ENCODE peak calls at places on chromosomes 3 and 15, in four cellular contexts. L is breast epithelium, K is HCT116, E is Panc1. U is an unnamed sample.
A peak's percentile ranks its signal among the peaks of the same experiment; 100 is the strongest.

GRCh38 chr3:31580645-31581044 is 47.9 kb downstream of the STT3B start:
- DNase-seq in K (no peak), E (no peak), L (no peak), U (no peak)

GRCh38 chr15:86644319-86644718 is 564.6 kb downstream of the AGBL1 start:
- DNase-seq in L (no peak), E (no peak), K (no peak), U (no peak)

GRCh38 chr3:39226106-39226741 is 33.8 kb upstream of the XIRP1 start:
- DNase-seq in L (no peak), K (no peak), E (no peak), U (no peak)

GRCh38 chr15:83365370-83365938 is 81.0 kb upstream of the BNC1 start:
- DNase-seq in E (no peak), K (peak; percentile 16), L (no peak), U (peak; percentile 9)

GRCh38 chr15:93059442-93059841 is 29.6 kb downstream of the RGMA start:
- DNase-seq in K (no peak), L (no peak), E (no peak), U (no peak)

GRCh38 chr15:27683126-27683525 is 416.0 kb downstream of the OCA2 start:
- DNase-seq in E (no peak), K (no peak), L (no peak), U (no peak)

GRCh38 chr3:182912476-182912875 is 67.9 kb downstream of the DCUN1D1 start:
- DNase-seq in L (no peak), K (no peak), E (no peak), U (no peak)

GRCh38 chr3:59710556-59710953 is 660.7 kb upstream of the CFAP20DC start:
- DNase-seq in L (no peak), E (no peak), K (no peak), U (no peak)

GRCh38 chr3:81352867-81353266 is 408.6 kb downstream of the GBE1 start:
- DNase-seq in L (no peak), K (peak; percentile 13), E (no peak), U (no peak)

GRCh38 chr3:159266779-159267178 is 464.9 kb downstream of the MFSD1 start:
- DNase-seq in L (no peak), K (peak; percentile 26), E (no peak), U (no peak)

GRCh38 chr3:197590313-197590962 is 34.7 kb upstream of the BDH1 start:
- DNase-seq in L (no peak), E (no peak), K (no peak), U (peak; percentile 86)

GRCh38 chr3:15860014-15860934 is 62.5 kb upstream of the ANKRD28 start:
- DNase-seq in L (peak; percentile 59), E (no peak), K (peak; percentile 49), U (peak; percentile 46)

GRCh38 chr15:37001436-37001835 is 98.9 kb downstream of the MEIS2 start:
- DNase-seq in L (no peak), E (no peak), K (no peak), U (no peak)

GRCh38 chr3:70149714-70150113 is 150.2 kb downstream of the SAMMSON start:
- DNase-seq in L (no peak), K (no peak), E (no peak), U (no peak)

GRCh38 chr15:70488002-70488605 is 275.3 kb downstream of the UACA start:
- DNase-seq in L (peak; percentile 77), E (no peak), K (no peak), U (peak; percentile 78)

GRCh38 chr3:127492426-127492825 is 98.1 kb downstream of the TPRA1 start:
- DNase-seq in K (no peak), E (no peak), L (no peak), U (no peak)

GRCh38 chr3:29420106-29420505 is 139.2 kb downstream of the RBMS3 start:
- DNase-seq in E (no peak), K (no peak), L (no peak), U (no peak)

GRCh38 chr15:69489101-69489571 is 36.5 kb downstream of the RPLP1 start:
- DNase-seq in K (no peak), E (no peak), L (no peak), U (no peak)

GRCh38 chr3:106343841-106344240 is 475.0 kb upstream of the CBLB start:
- DNase-seq in K (no peak), L (no peak), E (no peak), U (no peak)

GRCh38 chr15:77819841-77820728 is 187.4 kb upstream of the LINGO1 start:
- DNase-seq in E (no peak), L (no peak), K (peak; percentile 38), U (peak; percentile 27)

GRCh38 chr3:52023860-52024764 is 28.4 kb upstream of the RPL29 start:
- DNase-seq in L (no peak), E (no peak), K (no peak), U (no peak)

GRCh38 chr3:129121016-129121791 is 400 bp downstream of the RAB43 start:
- DNase-seq in L (no peak), E (no peak), K (no peak), U (peak; percentile 19)
- TF ChIP-seq POLR2AphosphoS5 in L (no peak), E (no peak), K (peak; percentile 66), U (peak; percentile 73)

DNA sequence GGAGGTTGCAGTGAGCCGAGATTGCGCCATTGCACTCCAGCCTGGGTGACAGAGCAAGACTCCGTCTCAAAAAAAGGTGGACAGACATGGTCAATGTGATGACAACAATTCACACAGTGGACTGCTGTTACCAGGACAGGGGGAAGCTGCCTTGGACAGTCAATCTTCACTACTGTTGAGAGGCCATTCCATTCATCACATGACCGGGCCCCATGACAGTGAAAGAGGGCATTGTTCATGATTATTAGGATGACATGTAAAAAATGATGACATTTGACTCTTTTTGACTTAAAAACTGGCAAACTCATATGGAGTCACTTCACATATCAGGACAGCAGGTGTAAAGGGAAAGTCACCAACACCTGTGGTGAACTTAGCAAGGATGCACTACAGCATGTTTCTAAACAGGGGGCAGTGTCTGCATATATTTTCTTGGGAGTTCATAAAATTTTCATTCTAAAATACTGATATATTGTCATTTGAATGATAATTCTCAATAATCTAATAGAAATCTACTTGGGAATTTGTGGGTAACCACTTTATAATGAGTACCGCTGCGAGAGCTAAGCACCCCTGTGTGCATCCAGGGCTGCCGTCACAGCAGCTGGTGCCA is 34.2 kb upstream of the LDHAL6B start:
- DNase-seq in E (no peak), K (no peak), L (no peak), U (no peak)
- TF ChIP-seq CTCF in E (no peak), K (peak; percentile 42), L (no peak), U (no peak)

GRCh38 chr3:153078826-153079225 is 83.2 kb upstream of the RAP2B start:
- DNase-seq in L (no peak), E (no peak), K (no peak), U (no peak)
- TF ChIP-seq POLR2AphosphoS5 in L (no peak), E (no peak), K (no peak), U (no peak)

GRCh38 chr3:54515439-54516213 is 393.3 kb downstream of the CACNA2D3 start:
- DNase-seq in L (no peak), E (no peak), K (no peak), U (no peak)
- TF ChIP-seq CTCF in L (no peak), E (no peak), K (no peak), U (no peak)

GRCh38 chr15:94701281-94701985 is 470.1 kb downstream of the MCTP2 start:
- DNase-seq in K (no peak), E (no peak), L (no peak), U (no peak)
- TF ChIP-seq POLR2AphosphoS5 in K (no peak), E (no peak), L (no peak), U (no peak)

GRCh38 chr3:37214076-37214475 is 39.7 kb upstream of the LRRFIP2 start:
- DNase-seq in E (no peak), L (no peak), K (no peak), U (no peak)
- TF ChIP-seq CTCF in E (no peak), L (no peak), K (no peak), U (no peak)

GRCh38 chr3:171827385-171827784 is 15.8 kb upstream of the TMEM212 start:
- DNase-seq in K (no peak), E (no peak), L (no peak), U (no peak)

GRCh38 chr3:171822707-171823106 is 12.4 kb upstream of the PLD1 start:
- DNase-seq in E (no peak), K (no peak), L (no peak), U (no peak)

GRCh38 chr3:171824824-171825221 is 14.5 kb upstream of the PLD1 start:
- DNase-seq in L (no peak), E (no peak), K (no peak), U (no peak)

GRCh38 chr3:171824076-171824475 is 13.8 kb upstream of the PLD1 start:
- DNase-seq in L (no peak), K (no peak), E (no peak), U (no peak)

GRCh38 chr3:171825222-171825828 is 15.0 kb upstream of the PLD1 start:
- DNase-seq in K (no peak), L (no peak), E (no peak), U (no peak)
- TF ChIP-seq POLR2AphosphoS5 in K (no peak), L (no peak), E (no peak), U (peak; percentile 21)

U was measured in transverse colon.